ENCODE peak calls at places on chromosomes 1 and 21, in seven cellular contexts. H, Q, B, Y, S, X and K are unnamed samples. For H3K4me1 and H3K27me3, the result is how much of the 10 kb centered on the place peaks cover.

GRCh38 chr1:205016075-205016474 is 26.9 kb upstream of the CNTN2 start:
- DNase-seq in H (no peak), Q (no peak), B (no peak), Y (no peak), S (no peak), X (no peak), K (no peak)

GRCh38 chr1:115648717-115649691 is 7.2 kb downstream of the VANGL1 start:
- DNase-seq in H (no peak), Q (no peak), B (no peak), Y (peak), S (no peak), X (peak), K (no peak)

GRCh38 chr1:24966121-24966723 is 36.1 kb upstream of the RUNX3 start:
- DNase-seq in H (no peak), Q (peak), B (no peak), Y (no peak), S (no peak), X (no peak), K (no peak)

GRCh38 chr21:23694396-23694795 is 1912.9 kb downstream of the MRPL39 start:
- DNase-seq in H (no peak), Q (no peak), B (no peak), Y (no peak), S (no peak), X (no peak), K (peak)

GRCh38 chr1:184975208-184975875 is 1.0 kb upstream of the NIBAN1 start:
- DNase-seq in H (no peak), Q (no peak), B (no peak), Y (no peak), S (peak), X (no peak), K (no peak)

GRCh38 chr1:24786191-24786590 is 40.9 kb downstream of the CLIC4 start:
- DNase-seq in H (no peak), Q (no peak), B (no peak), Y (peak), S (peak), X (no peak), K (no peak)

GRCh38 chr1:100892554-100892953 is 2.1 kb downstream of the EXTL2 start:
- DNase-seq in H (no peak), Q (no peak), B (no peak), Y (no peak), S (no peak), X (no peak), K (no peak)

GRCh38 chr21:43290529-43291346 is 121.9 kb downstream of the CRYAA start:
- DNase-seq in H (no peak), Q (peak), B (no peak), Y (no peak), S (no peak), X (no peak), K (no peak)

GRCh38 chr1:222167896-222168295 is 380.0 kb downstream of the HHIPL2 start:
- DNase-seq in H (no peak), Q (no peak), B (no peak), Y (peak), S (no peak), X (no peak), K (no peak)

GRCh38 chr1:23664837-23665795 is 26.5 kb upstream of the RPL11 start:
- DNase-seq in H (no peak), Q (no peak), B (no peak), Y (peak), S (peak), X (peak), K (peak)

GRCh38 chr1:46690931-46691411 is 19.3 kb downstream of the TEX38 start:
- DNase-seq in H (no peak), Q (no peak), B (no peak), Y (no peak), S (no peak), X (peak), K (no peak)

GRCh38 chr1:79373481-79374132 is 367.1 kb upstream of the ADGRL4 start:
- DNase-seq in H (no peak), Q (no peak), B (no peak), Y (peak), S (peak), X (no peak), K (no peak)

GRCh38 chr1:30801826-30802198 is 44.2 kb upstream of the LAPTM5 start:
- DNase-seq in H (no peak), Q (peak), B (peak), Y (peak), S (peak), X (peak), K (peak)

GRCh38 chr1:58497499-58497898 is 49.0 kb downstream of the OMA1 start:
- DNase-seq in H (no peak), Q (no peak), B (no peak), Y (no peak), S (no peak), X (no peak), K (no peak)

GRCh38 chr1:30146448-30146847 is 576.9 kb downstream of the MATN1 start:
- DNase-seq in H (no peak), Q (no peak), B (no peak), Y (no peak), S (no peak), X (no peak), K (no peak)

DNA sequence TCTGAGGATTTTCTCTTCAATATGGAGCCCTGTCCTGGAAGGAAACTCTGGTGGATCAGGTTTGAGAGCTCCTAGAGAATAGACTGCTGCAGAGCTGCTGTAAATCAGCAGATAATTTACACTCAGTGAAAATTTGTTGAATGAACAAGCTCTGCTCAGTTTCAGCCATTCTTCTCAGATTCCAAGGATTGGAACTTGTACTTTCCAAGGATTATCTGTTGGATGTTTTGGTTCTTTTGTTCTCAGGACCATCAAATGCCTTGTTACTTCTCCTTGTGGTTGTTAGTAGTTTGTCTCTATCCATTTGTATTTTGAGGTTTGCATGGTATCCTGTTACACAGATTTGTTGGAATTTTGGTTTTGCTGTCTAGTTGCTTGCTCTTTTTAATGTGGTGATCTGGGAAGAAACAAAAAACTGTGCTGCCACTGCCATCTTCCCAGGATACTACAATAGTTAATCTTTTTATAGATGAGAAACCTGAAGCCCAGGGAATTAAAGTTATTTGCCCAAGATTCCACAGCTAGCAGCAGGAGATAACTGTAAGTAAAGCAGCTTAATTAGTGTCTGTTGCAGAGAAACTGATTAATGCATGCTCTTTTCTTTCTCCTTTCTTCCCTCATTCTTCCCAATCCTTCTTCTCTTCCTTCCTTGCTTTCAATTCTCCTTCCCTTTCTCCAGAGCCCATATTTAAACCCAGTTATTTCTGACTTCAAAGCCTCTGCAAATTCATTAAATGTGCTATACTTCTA is 21.7 kb upstream of the KIFAP3 start:
- DNase-seq in H (no peak), Q (no peak), B (no peak), Y (no peak), S (no peak), X (no peak), K (peak)
- H3K4me3 ChIP-seq in H (no peak), Q (no peak), B (no peak), Y (no peak), S (no peak), X (peak), K (no peak)

GRCh38 chr1:33141216-33141615 is 40.6 kb downstream of the TRIM62 start:
- DNase-seq in H (no peak), Q (no peak), B (no peak), Y (no peak), S (no peak), X (no peak), K (no peak)

GRCh38 chr1:33143181-33143580 is 38.7 kb downstream of the TRIM62 start:
- DNase-seq in H (no peak), Q (no peak), B (no peak), Y (peak), S (peak), X (no peak), K (no peak)

GRCh38 chr1:33142483-33143065 is 39.3 kb downstream of the TRIM62 start:
- DNase-seq in H (no peak), Q (no peak), B (no peak), Y (no peak), S (no peak), X (peak), K (no peak)

GRCh38 chr1:33140153-33141149 is 41.4 kb downstream of the TRIM62 start:
- DNase-seq in H (no peak), Q (no peak), B (no peak), Y (peak), S (no peak), X (peak), K (no peak)

GRCh38 chr1:33141781-33142180 is 40.1 kb downstream of the TRIM62 start:
- DNase-seq in H (no peak), Q (no peak), B (no peak), Y (no peak), S (no peak), X (no peak), K (no peak)
- H3K4me1 ChIP-seq in H (under half), Q (under half), B (under half), Y (under half), S (under half), X (under half), K (under half)

DNA sequence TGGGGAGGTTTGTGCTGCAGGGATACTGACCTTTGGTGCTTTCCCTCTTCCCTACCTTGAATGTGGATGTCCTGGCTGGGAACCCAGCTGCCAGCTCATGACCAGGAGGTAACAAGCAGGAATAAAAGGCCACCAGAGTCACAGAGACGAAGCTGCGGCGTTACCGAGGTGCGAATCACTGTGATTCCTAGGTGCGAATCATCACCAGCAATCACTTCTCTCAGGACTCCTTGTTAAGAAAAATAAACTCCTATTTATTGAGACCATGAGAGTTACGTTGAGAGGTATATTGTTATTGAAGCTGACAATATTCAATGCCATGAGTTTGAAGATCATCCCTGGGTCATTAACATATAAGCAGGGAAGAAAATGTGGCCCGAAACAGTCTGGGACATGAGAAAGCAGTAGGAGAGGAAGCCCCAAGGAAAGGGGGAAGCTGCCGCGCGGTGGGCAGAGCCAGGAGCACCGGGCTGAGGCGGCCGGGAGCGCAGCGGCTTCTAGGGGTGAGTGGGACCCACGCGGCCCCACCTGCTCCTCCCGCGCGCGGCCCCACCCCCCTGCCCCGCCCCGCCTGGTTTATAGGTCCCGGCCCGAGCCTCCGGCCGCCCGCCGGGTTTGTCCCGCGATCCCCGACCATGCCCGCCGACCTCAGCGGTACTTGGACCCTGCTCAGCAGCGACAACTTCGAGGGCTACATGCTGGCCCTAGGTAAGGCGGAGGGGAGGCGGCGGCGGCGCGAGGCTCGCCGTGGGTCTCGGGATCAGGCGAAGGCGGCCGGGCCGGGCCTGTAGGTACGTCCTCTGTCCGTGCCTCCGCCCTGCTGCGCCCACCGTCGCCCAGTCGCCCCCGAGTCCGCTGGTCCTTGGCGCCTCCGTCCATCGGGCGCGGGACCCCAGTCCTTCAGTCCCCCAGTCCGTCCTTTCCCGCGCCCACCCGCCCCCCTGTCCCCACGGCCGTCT is at the start of gene RBP7:
- DNase-seq in H (no peak), Q (peak), B (no peak), Y (peak), S (no peak), X (peak), K (no peak)
- H3K27me3 ChIP-seq in H (under half), Q (under half), B (under half), Y (under half), S (under half), X (under half), K (under half)

DNA sequence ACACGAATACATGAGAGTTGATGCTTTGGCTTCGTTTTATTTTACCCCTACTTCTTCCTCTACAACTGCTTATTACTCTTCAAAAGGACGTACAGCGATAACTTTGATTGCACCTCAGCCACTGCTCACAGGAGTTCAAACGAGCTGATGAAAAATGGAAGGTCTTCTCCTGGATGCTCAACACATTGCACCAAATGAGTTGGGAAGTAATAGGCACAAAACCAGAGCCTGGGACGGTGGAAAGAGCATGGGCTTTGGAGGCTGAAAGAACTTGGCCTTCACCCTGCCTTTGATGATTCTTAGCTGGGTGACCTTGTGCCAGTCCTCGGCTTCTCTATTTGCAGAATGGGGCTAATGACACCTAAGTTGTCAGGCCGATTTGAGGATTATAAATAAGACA is 4.8 kb downstream of the CD53 start:
- DNase-seq in H (no peak), Q (no peak), B (no peak), Y (no peak), S (no peak), X (no peak), K (no peak)
- H3K4me3 ChIP-seq in H (no peak), Q (peak), B (no peak), Y (no peak), S (no peak), X (no peak), K (no peak)

GRCh38 chr1:156658945-156659574 is 17.1 kb downstream of the BCAN start:
- DNase-seq in H (no peak), Q (no peak), B (no peak), Y (no peak), S (no peak), X (peak), K (no peak)

GRCh38 chr1:156658496-156658895 is 16.6 kb downstream of the BCAN start:
- DNase-seq in H (no peak), Q (no peak), B (no peak), Y (no peak), S (no peak), X (peak), K (no peak)

GRCh38 chr1:156659672-156659993 is 17.6 kb downstream of the NES start:
- DNase-seq in H (no peak), Q (no peak), B (no peak), Y (no peak), S (no peak), X (no peak), K (no peak)

GRCh38 chr1:156660752-156661112 is 16.5 kb downstream of the NES start:
- DNase-seq in H (no peak), Q (no peak), B (no peak), Y (no peak), S (no peak), X (peak), K (no peak)

DNA sequence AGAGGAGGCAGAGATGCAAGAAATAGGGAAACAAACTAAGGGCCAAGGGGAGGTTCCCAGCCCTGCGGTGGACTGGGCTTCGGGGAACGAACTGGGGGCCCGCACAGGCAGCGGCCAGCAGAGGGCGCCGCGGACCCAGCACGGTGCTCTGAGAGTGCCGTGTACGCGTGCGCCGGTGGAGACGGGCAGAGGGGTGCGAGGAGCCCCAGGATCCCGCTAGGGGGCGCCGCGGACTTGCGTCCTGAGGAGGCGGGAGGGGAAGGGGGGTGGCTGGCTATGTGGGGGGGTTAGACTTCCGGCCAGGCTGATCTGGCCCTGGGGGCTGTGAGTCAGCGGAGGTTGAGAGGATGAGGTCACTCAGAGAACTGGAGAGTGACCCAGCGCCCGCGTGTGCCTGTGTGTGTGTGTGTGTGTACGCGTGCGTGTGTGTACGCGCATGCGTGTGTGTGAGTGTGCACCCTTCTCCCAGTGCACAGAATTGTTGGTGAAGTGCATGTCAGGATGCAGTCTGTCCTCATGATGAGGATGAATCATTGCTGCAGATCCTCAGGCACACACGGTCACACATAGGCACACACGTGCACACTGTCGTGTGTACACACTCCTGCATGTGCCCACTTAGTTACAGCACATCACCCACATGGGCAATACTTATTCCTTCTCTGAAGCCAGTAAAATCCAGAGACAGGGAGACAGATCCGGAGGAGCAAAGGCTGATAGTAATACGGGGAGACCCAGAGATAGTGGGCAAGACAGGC is 17.0 kb downstream of the NES start:
- DNase-seq in H (peak), Q (peak), B (peak), Y (peak), S (peak), X (peak), K (peak)
- H3K4me1 ChIP-seq in H (under half), Q (half or more), B (under half), Y (half or more), S (half or more), X (under half), K (under half)